ENCODE peak calls at places on chromosomes 2 and 18, in five cellular contexts. One of them, this sample, is unnamed.

GRCh38 chr2:168194784-168195522 is 52.4 kb downstream of the STK39 start:
- DNase-seq in HepG2: no peak
- DNase-seq in HTR-8/SVneo: no peak
- DNase-seq in AG09309: no peak
- DNase-seq in progenitor cell of endocrine pancreas: no peak
- DNase-seq in this sample: no peak

GRCh38 chr18:3015203-3015590 is 2.3 kb upstream of the LPIN2 start:
- DNase-seq in HTR-8/SVneo: peak
- DNase-seq in AG09309: peak
- DNase-seq in HepG2: peak
- DNase-seq in progenitor cell of endocrine pancreas: no peak
- DNase-seq in this sample: no peak

GRCh38 chr2:37871453-37872191 is 53.5 kb upstream of the RMDN2 start:
- DNase-seq in HTR-8/SVneo: no peak
- DNase-seq in progenitor cell of endocrine pancreas: no peak
- DNase-seq in AG09309: peak
- DNase-seq in HepG2: no peak
- DNase-seq in this sample: no peak

GRCh38 chr2:174145827-174146226 is 102.5 kb downstream of the OLA1 start:
- DNase-seq in progenitor cell of endocrine pancreas: no peak
- DNase-seq in HTR-8/SVneo: no peak
- DNase-seq in AG09309: no peak
- DNase-seq in HepG2: peak
- DNase-seq in this sample: no peak

GRCh38 chr2:47810850-47811249 is 27.9 kb downstream of the MSH6 start:
- DNase-seq in AG09309: no peak
- DNase-seq in HepG2: no peak
- DNase-seq in HTR-8/SVneo: no peak
- DNase-seq in progenitor cell of endocrine pancreas: no peak
- DNase-seq in this sample: no peak

GRCh38 chr2:32357545-32358482 is 991 bp downstream of the BIRC6 start:
- DNase-seq in HepG2: peak
- DNase-seq in AG09309: no peak
- DNase-seq in progenitor cell of endocrine pancreas: peak
- DNase-seq in HTR-8/SVneo: no peak
- DNase-seq in this sample: peak

GRCh38 chr2:38438133-38438532 is 61.1 kb upstream of the ATL2 start:
- DNase-seq in HTR-8/SVneo: no peak
- DNase-seq in progenitor cell of endocrine pancreas: no peak
- DNase-seq in HepG2: peak
- DNase-seq in AG09309: no peak
- DNase-seq in this sample: no peak

GRCh38 chr18:25230658-25231326 is 121.2 kb downstream of the ZNF521 start:
- DNase-seq in progenitor cell of endocrine pancreas: no peak
- DNase-seq in HTR-8/SVneo: no peak
- DNase-seq in AG09309: peak
- DNase-seq in HepG2: no peak
- DNase-seq in this sample: peak

GRCh38 chr2:224127871-224128501 is 88.9 kb upstream of the SERPINE2 start:
- DNase-seq in progenitor cell of endocrine pancreas: no peak
- DNase-seq in AG09309: no peak
- DNase-seq in HTR-8/SVneo: no peak
- DNase-seq in HepG2: no peak
- DNase-seq in this sample: peak

This sample was measured in ovary.